ENCODE peak calls at places on chromosome 7, in four cellular contexts. E, S, P and R are unnamed samples.

GRCh38 chr7:129093867-129094456 is 39.1 kb upstream of the TNPO3 start:
- DNase-seq in E (no peak), S (no peak), P (no peak), R (no peak)

GRCh38 chr7:44637788-44638594 is 31.6 kb downstream of the OGDH start:
- DNase-seq in E (peak; percentile 98), S (peak; percentile 78), P (peak; percentile 61), R (no peak)

GRCh38 chr7:2812831-2813230 is 31.3 kb downstream of the GNA12 start:
- DNase-seq in E (no peak), S (no peak), P (no peak), R (no peak)

GRCh38 chr7:85851571-85852193 is 664.8 kb upstream of the SEMA3D start:
- DNase-seq in E (peak; percentile 70), S (no peak), P (no peak), R (no peak)

GRCh38 chr7:27686315-27686714 is 23.6 kb upstream of the HIBADH start:
- DNase-seq in E (peak; percentile 33), S (no peak), P (no peak), R (no peak)

GRCh38 chr7:37930226-37930948 is 9.9 kb downstream of the EPDR1 start:
- DNase-seq in E (peak; percentile 5), S (no peak), P (no peak), R (no peak)

GRCh38 chr7:41292457-41292856 is 410.4 kb downstream of the INHBA start:
- DNase-seq in E (peak; percentile 24), S (no peak), P (no peak), R (no peak)

GRCh38 chr7:108415821-108416536 is 40.3 kb downstream of the NRCAM start:
- DNase-seq in E (peak; percentile 84), S (no peak), P (no peak), R (no peak)

GRCh38 chr7:133331861-133332260 is 79.0 kb downstream of the EXOC4 start:
- DNase-seq in E (no peak), S (no peak), P (no peak), R (no peak)

GRCh38 chr7:156173748-156174353 is 361.6 kb upstream of the SHH start:
- DNase-seq in E (no peak), S (no peak), P (no peak), R (no peak)

GRCh38 chr7:103446046-103446520 is at the start of gene SLC26A5:
- DNase-seq in E (peak; percentile 22), S (no peak), P (no peak), R (peak; percentile 59)

GRCh38 chr7:40516376-40516775 is 381.6 kb downstream of the SUGCT start:
- DNase-seq in E (peak; percentile 63), S (no peak), P (no peak), R (no peak)

GRCh38 chr7:33874943-33875342 is 30.4 kb upstream of the BMPER start:
- DNase-seq in E (peak; percentile 92), S (no peak), P (no peak), R (no peak)

GRCh38 chr7:157097056-157097329 is 41.7 kb upstream of the UBE3C start:
- DNase-seq in E (no peak), S (no peak), P (no peak), R (no peak)

GRCh38 chr7:55457801-55458200 is 92.7 kb downstream of the LANCL2 start:
- DNase-seq in E (no peak), S (no peak), P (no peak), R (no peak)

GRCh38 chr7:33982425-33982786 is 77.1 kb downstream of the BMPER start:
- DNase-seq in E (peak; percentile 82), S (no peak), P (no peak), R (no peak)

GRCh38 chr7:83365746-83366145 is 203.1 kb upstream of the PCLO start:
- DNase-seq in E (peak; percentile 28), S (no peak), P (no peak), R (no peak)

GRCh38 chr7:122676466-122676865 is 22.5 kb downstream of the RNF133 start:
- DNase-seq in E (no peak), S (no peak), P (no peak), R (no peak)

GRCh38 chr7:12194426-12194825 is 16.7 kb upstream of the TMEM106B start:
- DNase-seq in E (no peak), S (no peak), P (no peak), R (no peak)

GRCh38 chr7:156639426-156640256 is 933 bp upstream of the RNF32 start:
- DNase-seq in E (peak; percentile 44), S (no peak), P (no peak), R (no peak)

GRCh38 chr7:34396437-34397064 is 261.5 kb upstream of the NPSR1 start:
- DNase-seq in E (no peak), S (no peak), P (no peak), R (no peak)

GRCh38 chr7:47478926-47479791 is 102.8 kb downstream of the TNS3 start:
- DNase-seq in E (no peak), S (no peak), P (no peak), R (no peak)

GRCh38 chr7:116232402-116232749 is 22.0 kb downstream of the TES start:
- DNase-seq in E (peak; percentile 69), S (no peak), P (no peak), R (no peak)

GRCh38 chr7:54782314-54782713 is 23.3 kb upstream of the SEC61G start:
- DNase-seq in E (no peak), S (no peak), P (no peak), R (no peak)

GRCh38 chr7:100157334-100158228 is 942 bp downstream of the TRAPPC14 start:
- DNase-seq in E (peak; percentile 74), S (no peak), P (no peak), R (no peak)

GRCh38 chr7:19982841-19983835 is 209.7 kb upstream of the TMEM196 start:
- DNase-seq in E (peak; percentile 87), S (no peak), P (no peak), R (peak; percentile 54)

GRCh38 chr7:84492565-84493034 is 298.0 kb upstream of the SEMA3A start:
- DNase-seq in E (peak; percentile 75), S (no peak), P (no peak), R (no peak)

GRCh38 chr7:155814569-155815276 is 2.5 kb upstream of the SHH start:
- DNase-seq in E (peak; percentile 56), S (no peak), P (no peak), R (no peak)

GRCh38 chr7:87370660-87371180 is 25.3 kb downstream of the CROT start:
- DNase-seq in E (peak; percentile 43), S (no peak), P (no peak), R (no peak)

GRCh38 chr7:98276241-98276761 is 5.2 kb upstream of the BRI3 start:
- DNase-seq in E (peak; percentile 34), S (no peak), P (no peak), R (no peak)

GRCh38 chr7:150778738-150779301 is 21.3 kb downstream of the TMEM176B start:
- DNase-seq in E (peak; percentile 73), S (peak; percentile 69), P (peak; percentile 58), R (peak; percentile 83)

GRCh38 chr7:139297795-139298194 is 43.3 kb upstream of the FMC1 start:
- DNase-seq in E (no peak), S (no peak), P (no peak), R (no peak)

GRCh38 chr7:106916689-106917088 is 51.6 kb downstream of the PIK3CG start:
- DNase-seq in E (peak; percentile 28), S (no peak), P (no peak), R (no peak)

GRCh38 chr7:158484801-158485531 is 102.7 kb downstream of the PTPRN2 start:
- DNase-seq in E (no peak), S (no peak), P (no peak), R (no peak)

GRCh38 chr7:150997075-150997511 is 6.3 kb downstream of the NOS3 start:
- DNase-seq in E (no peak), S (no peak), P (no peak), R (peak; percentile 44)